ENCODE peak calls at places on chromosome 13, in ten cellular contexts. M is cardiac muscle cell, Z is uterus, X is upper lobe of right lung, L is HCT116, T is body of pancreas, Y is heart left ventricle, I is GM23338, K is hepatocyte, W is heart right ventricle. A is an unnamed sample.

GRCh38 chr13:24693862-24694471 is 13.8 kb downstream of the ATP12A start:
- DNase-seq in I (peak; percentile 95), Y (no peak), T (peak; percentile 32), M (peak; percentile 64), W (no peak), K (peak; percentile 79), L (peak; percentile 74), X (peak; percentile 56), Z (no peak), A (peak; percentile 46)

GRCh38 chr13:100523994-100524393 is 64.6 kb downstream of the GGACT start:
- DNase-seq in T (no peak), Z (no peak), X (no peak), I (no peak), K (no peak), L (no peak), Y (no peak), M (no peak), W (no peak), A (no peak)

GRCh38 chr13:80040219-80040976 is 300.5 kb downstream of the SPRY2 start:
- DNase-seq in M (peak; percentile 91), L (peak; percentile 68), K (peak; percentile 75), X (no peak), I (no peak), Z (no peak), Y (no peak), T (no peak), W (no peak), A (no peak)

GRCh38 chr13:95948646-95949045 is 104.6 kb downstream of the UGGT2 start:
- DNase-seq in K (no peak), M (peak; percentile 42), W (no peak), Y (no peak), T (no peak), I (no peak), Z (no peak), L (no peak), X (no peak), A (no peak)

GRCh38 chr13:48236528-48237353 is 3.7 kb downstream of the ITM2B start:
- DNase-seq in M (peak; percentile 78), X (no peak), T (no peak), K (no peak), W (no peak), L (no peak), Z (no peak), I (no peak), Y (no peak), A (no peak)

GRCh38 chr13:67416047-67416925 is 186.2 kb upstream of the PCDH9 start:
- DNase-seq in T (peak; percentile 16), Y (peak; percentile 58), L (no peak), X (peak; percentile 72), M (peak; percentile 64), K (peak; percentile 64), W (no peak), I (peak; percentile 82), Z (no peak), A (peak; percentile 29)

GRCh38 chr13:32894589-32895001 is 121.6 kb upstream of the KL start:
- DNase-seq in T (no peak), W (no peak), K (no peak), M (peak; percentile 77), I (no peak), X (no peak), Z (no peak), L (no peak), Y (no peak), A (no peak)

GRCh38 chr13:26557393-26558073 is at the start of gene WASF3:
- DNase-seq in K (peak; percentile 97), X (peak; percentile 96), Z (peak; percentile 93), T (peak; percentile 96), W (peak; percentile 95), M (peak; percentile 97), Y (peak; percentile 96), L (peak; percentile 38), I (peak; percentile 97), A (peak; percentile 94)

GRCh38 chr13:54953786-54954185 is 1925.2 kb downstream of the OLFM4 start:
- DNase-seq in L (no peak), I (no peak), M (no peak), X (no peak), Y (no peak), T (no peak), K (no peak), W (no peak), Z (no peak), A (no peak)

GRCh38 chr13:75812751-75813181 is 176.6 kb downstream of the LMO7 start:
- DNase-seq in I (no peak), Z (no peak), X (no peak), T (no peak), K (peak; percentile 19), L (no peak), Y (no peak), M (peak; percentile 58), W (no peak), A (peak; percentile 38)

GRCh38 chr13:25065974-25066770 is 29.8 kb upstream of the PABPC3 start:
- DNase-seq in Z (no peak), W (no peak), M (no peak), I (no peak), Y (no peak), L (no peak), T (no peak), X (no peak), K (no peak), A (no peak)

GRCh38 chr13:100491164-100491847 is 97.3 kb downstream of the GGACT start:
- DNase-seq in W (peak; percentile 30), Z (peak; percentile 60), I (no peak), Y (no peak), L (no peak), T (no peak), K (no peak), X (no peak), M (peak; percentile 94), A (no peak)

GRCh38 chr13:35881360-35881759 is 249.8 kb downstream of the DCLK1 start:
- DNase-seq in W (no peak), X (no peak), Z (no peak), Y (no peak), I (no peak), T (no peak), K (no peak), M (peak; percentile 43), L (no peak), A (no peak)

GRCh38 chr13:100648354-100648753 is 26.2 kb downstream of the TMTC4 start:
- DNase-seq in X (no peak), Y (no peak), W (no peak), Z (no peak), T (no peak), M (no peak), L (no peak), I (no peak), K (no peak), A (no peak)

GRCh38 chr13:100340865-100341264 is 247.7 kb downstream of the GGACT start:
- DNase-seq in L (no peak), T (no peak), Z (no peak), K (no peak), Y (no peak), M (no peak), I (no peak), X (no peak), W (no peak), A (no peak)

GRCh38 chr13:92103673-92104296 is 705.4 kb downstream of the GPC5 start:
- DNase-seq in K (peak; percentile 13), M (peak; percentile 56), T (no peak), L (no peak), Z (no peak), Y (no peak), I (peak; percentile 17), X (no peak), W (no peak), A (no peak)

GRCh38 chr13:22883961-22884360 is 296.8 kb upstream of the SGCG start:
- DNase-seq in Z (no peak), W (no peak), X (no peak), K (no peak), I (no peak), Y (no peak), T (no peak), M (no peak), L (no peak), A (no peak)
- H3K4me3 ChIP-seq in Z (no peak overlapping the region), W (no peak overlapping the region), X (no peak overlapping the region), K (no peak overlapping the region), I (no peak overlapping the region), Y (no peak overlapping the region), T (no peak overlapping the region), M (no peak overlapping the region), L (no peak overlapping the region), A (no peak overlapping the region)

DNA sequence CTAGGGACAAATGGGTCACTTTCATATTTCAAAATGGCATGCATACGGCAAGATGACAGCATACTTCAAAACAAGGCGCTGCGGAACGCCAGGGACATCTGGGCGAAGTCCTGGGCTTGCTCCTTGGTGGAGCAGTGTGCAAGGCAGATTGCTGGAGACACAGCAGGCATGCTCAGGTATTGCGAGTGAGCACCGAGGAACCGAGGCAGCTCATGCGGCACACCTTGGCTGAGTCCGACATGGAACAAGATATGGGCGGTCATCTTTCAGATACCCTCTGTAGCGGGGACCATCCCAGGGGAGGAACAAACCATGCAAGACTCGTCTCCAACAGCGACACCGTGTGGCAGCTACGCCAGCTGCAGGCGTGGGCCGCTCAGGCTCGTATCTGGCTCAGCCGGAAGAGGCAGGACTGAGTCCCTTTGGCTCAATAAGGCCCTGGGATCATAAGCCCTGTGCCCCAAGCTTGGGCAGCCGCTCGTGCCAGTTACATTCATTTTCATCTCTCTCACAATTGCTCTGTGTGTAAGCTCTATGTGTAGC is 112.4 kb downstream of the NUFIP1 start:
- DNase-seq in L (peak; percentile 12), X (no peak), Z (no peak), M (no peak), W (no peak), K (no peak), Y (no peak), I (peak; percentile 88), T (no peak), A (no peak)
- TF ChIP-seq CTCF in L (no peak), X (peak; percentile 23), Z (peak; percentile 5), M (peak; percentile 46), W (peak; percentile 39), K (peak; percentile 11), Y (peak; percentile 29), I (peak; percentile 98), T (peak; percentile 11), A (no peak)

DNA sequence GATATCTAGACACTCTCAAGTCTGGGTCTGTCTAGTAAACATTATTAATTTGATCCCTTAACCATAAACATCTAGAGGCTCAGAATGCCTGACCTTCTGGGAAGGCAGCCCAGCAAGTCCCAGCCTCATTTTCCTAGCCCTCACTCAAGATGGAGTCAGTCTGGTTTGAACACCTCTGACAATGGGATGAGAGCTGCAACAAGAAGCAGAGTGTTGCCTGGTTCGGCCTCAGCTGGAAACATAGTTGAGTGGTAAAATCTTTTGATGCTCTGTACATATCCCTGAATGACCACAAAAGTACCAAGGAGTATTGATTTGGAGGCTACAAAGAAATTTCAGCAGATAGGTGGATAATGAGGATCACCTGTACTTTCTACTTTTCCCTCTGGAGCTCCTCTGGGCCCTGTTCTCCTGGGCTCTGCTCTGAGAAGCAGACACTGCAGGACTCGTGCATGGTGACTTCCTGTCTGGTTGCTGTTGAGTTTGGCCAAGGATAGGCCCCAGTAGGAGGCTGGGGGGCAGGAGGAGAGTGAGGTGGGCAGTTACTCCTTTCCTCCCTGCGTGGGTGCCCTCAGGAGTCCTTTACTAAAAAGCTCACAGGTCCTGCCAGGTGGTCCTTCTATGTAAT is 68.4 kb upstream of the SLC15A1 start:
- DNase-seq in X (no peak), Z (no peak), W (no peak), I (no peak), M (peak; percentile 11), Y (no peak), K (no peak), L (no peak), T (no peak), A (no peak)
- H3K27ac ChIP-seq in X (peak overlapping the region; percentile 0), Z (peak overlapping the region; percentile 23), W (peak overlapping the region; percentile 70), I (peak overlapping the region; percentile 53), M (no peak overlapping the region), Y (peak overlapping the region; percentile 18), K (peak overlapping the region; percentile 84), L (no peak overlapping the region), T (peak overlapping the region; percentile 66), A (peak overlapping the region; percentile 53)

GRCh38 chr13:112744306-112745021 is 54.6 kb downstream of the ATP11A start:
- DNase-seq in X (peak; percentile 74), M (peak; percentile 45), L (no peak), Y (no peak), T (no peak), W (no peak), Z (peak; percentile 17), I (no peak), K (no peak), A (no peak)
- H3K4me3 ChIP-seq in X (no peak overlapping the region), M (no peak overlapping the region), L (no peak overlapping the region), Y (no peak overlapping the region), T (no peak overlapping the region), W (no peak overlapping the region), Z (no peak overlapping the region), I (no peak overlapping the region), K (no peak overlapping the region), A (no peak overlapping the region)

A was measured in stomach.